ENCODE peak calls at places on chromosomes 3 and 15, in seven cellular contexts. C is activated B cell treated with CpG ODN at 0.5 μM for 24 hours; Y is AG04450; A is IMR-90; N is H1; L is activated CD8-positive, alpha-beta T cell treated with anti-CD3 and anti-CD28 coated beads for 36 hours; T is hepatocyte. O is an unnamed sample.

GRCh38 chr3:117565777-117566176 is 856.2 kb downstream of the TUSC7 start:
- DNase-seq in Y (no peak), A (no peak), T (no peak), N (no peak), C (no peak), L (no peak), O (no peak)

GRCh38 chr3:42654331-42655201 is 1.1 kb downstream of the ZBTB47 start:
- DNase-seq in Y (no peak), A (peak), T (peak), C (no peak), L (no peak), N (peak), O (peak)

GRCh38 chr3:52299815-52300611 is 12.4 kb downstream of the GLYCTK start:
- DNase-seq in N (no peak), A (peak), C (no peak), Y (no peak), T (peak), L (no peak), O (no peak)

GRCh38 chr3:107216711-107217110 is 160.5 kb upstream of the CCDC54 start:
- DNase-seq in Y (no peak), L (no peak), A (peak), N (no peak), C (no peak), T (peak), O (peak)

GRCh38 chr3:30752961-30753360 is 141.5 kb downstream of the GADL1 start:
- DNase-seq in L (peak), T (peak), C (no peak), N (no peak), Y (peak), A (peak), O (no peak)

GRCh38 chr3:197426161-197426566 is 127.8 kb upstream of the DLG1 start:
- DNase-seq in L (no peak), Y (no peak), N (no peak), T (peak), A (no peak), C (no peak), O (no peak)

GRCh38 chr3:64158334-64158733 is 66.9 kb downstream of the PRICKLE2 start:
- DNase-seq in T (no peak), A (peak), C (no peak), Y (no peak), N (no peak), L (no peak), O (no peak)

GRCh38 chr15:52252781-52253180 is 42.8 kb downstream of the MYO5C start:
- DNase-seq in T (peak), A (peak), Y (peak), N (no peak), L (no peak), C (no peak), O (no peak)

GRCh38 chr3:159852821-159853505 is 135.7 kb upstream of the IL12A start:
- DNase-seq in C (no peak), Y (no peak), A (peak), N (no peak), T (peak), L (no peak), O (no peak)

GRCh38 chr3:172562881-172563835 is 39.9 kb upstream of the TNFSF10 start:
- DNase-seq in L (peak), N (no peak), Y (peak), T (peak), C (no peak), A (peak), O (no peak)

GRCh38 chr15:80970018-80970657 is 19.5 kb downstream of the MESD start:
- DNase-seq in Y (no peak), L (peak), T (peak), A (peak), N (no peak), C (no peak), O (no peak)

GRCh38 chr15:72195101-72195511 is 2.5 kb downstream of the GRAMD2A start:
- DNase-seq in A (no peak), C (no peak), Y (no peak), L (no peak), N (no peak), T (no peak), O (no peak)

GRCh38 chr3:109316162-109316730 is at the start of gene DPPA2:
- DNase-seq in C (no peak), Y (no peak), T (no peak), L (no peak), N (peak), A (no peak), O (no peak)

GRCh38 chr3:98726084-98726483 is 37.1 kb upstream of the ST3GAL6 start:
- DNase-seq in C (no peak), Y (peak), T (no peak), L (no peak), N (no peak), A (peak), O (no peak)

GRCh38 chr3:102053375-102053989 is 204.2 kb downstream of the NFKBIZ start:
- DNase-seq in C (no peak), N (no peak), A (peak), T (no peak), Y (peak), L (peak), O (no peak)

GRCh38 chr3:123948449-123948848 is 12.6 kb downstream of the CCDC14 start:
- DNase-seq in T (no peak), L (no peak), N (no peak), A (no peak), C (no peak), Y (no peak), O (no peak)

GRCh38 chr3:139572847-139573672 is 33.5 kb upstream of the RBP1 start:
- DNase-seq in C (no peak), N (no peak), L (no peak), T (no peak), A (no peak), Y (no peak), O (no peak)

GRCh38 chr15:39479916-39480315 is 101.0 kb upstream of the THBS1 start:
- DNase-seq in L (no peak), Y (no peak), N (no peak), T (no peak), C (no peak), A (peak), O (no peak)

GRCh38 chr15:72781621-72782020 is 1.9 kb downstream of the ADPGK start:
- DNase-seq in L (no peak), T (no peak), N (no peak), Y (no peak), A (no peak), C (no peak), O (no peak)

GRCh38 chr3:186303985-186304384 is 58.0 kb downstream of the DGKG start:
- DNase-seq in L (no peak), C (no peak), N (no peak), A (no peak), Y (no peak), T (no peak), O (no peak)

GRCh38 chr3:171371354-171371753 is 88.9 kb downstream of the TNIK start:
- DNase-seq in A (no peak), L (no peak), T (no peak), N (no peak), C (no peak), Y (no peak), O (no peak)

GRCh38 chr3:172208586-172209332 is 169.4 kb downstream of the FNDC3B start:
- DNase-seq in T (peak), A (peak), C (no peak), Y (no peak), L (no peak), N (peak), O (no peak)

GRCh38 chr3:9398715-9399708 is 1.6 kb downstream of the SETD5 start:
- DNase-seq in Y (no peak), N (no peak), C (no peak), T (peak), L (peak), A (peak), O (no peak)
- TF ChIP-seq CTCF in Y (no peak), N (no peak), C (no peak), T (no peak), L (no peak), A (no peak), O (no peak)

DNA sequence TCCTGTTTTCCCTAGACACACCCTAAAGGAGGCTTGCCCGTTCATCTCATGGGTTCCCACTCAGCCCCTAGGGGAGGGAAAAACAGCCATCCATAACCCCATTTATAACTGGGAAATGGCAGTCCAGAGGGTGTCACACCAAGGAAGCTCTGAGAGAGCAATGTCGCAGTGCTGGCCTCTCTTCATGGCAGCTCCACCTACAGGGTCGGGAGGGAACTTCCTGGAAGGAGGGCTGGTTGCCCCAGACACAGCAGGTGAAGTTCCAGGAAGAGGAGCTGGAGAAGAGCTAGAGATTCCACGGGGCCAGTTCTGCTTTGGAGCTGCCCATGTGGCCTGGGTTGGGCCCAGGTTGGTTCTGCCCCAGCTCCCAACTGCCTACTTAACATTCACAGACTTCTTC is 22.3 kb upstream of the LINGO1 start:
- DNase-seq in Y (no peak), A (no peak), N (no peak), C (no peak), L (peak), T (peak), O (no peak)
- TF ChIP-seq CTCF in Y (peak), A (no peak), N (peak), C (no peak), L (peak), T (peak), O (peak)

GRCh38 chr3:79587150-79587549 is 180.6 kb downstream of the ROBO1 start:
- DNase-seq in Y (no peak), T (no peak), L (no peak), A (no peak), N (no peak), C (no peak), O (no peak)
- TF ChIP-seq CTCF in Y (no peak), T (no peak), L (no peak), A (no peak), N (no peak), C (no peak), O (no peak)

GRCh38 chr3:184337315-184337714 is at the start of gene FAM131A:
- DNase-seq in Y (no peak), N (no peak), T (no peak), A (peak), L (no peak), C (no peak), O (peak)

GRCh38 chr3:184337981-184338380 is 581 bp downstream of the FAM131A start:
- DNase-seq in N (no peak), T (no peak), A (no peak), C (no peak), L (no peak), Y (no peak), O (no peak)

GRCh38 chr3:184339016-184339415 is 1.6 kb downstream of the FAM131A start:
- DNase-seq in A (no peak), L (no peak), T (no peak), Y (no peak), C (no peak), N (no peak), O (no peak)

GRCh38 chr3:184336484-184337230 is 743 bp upstream of the FAM131A start:
- DNase-seq in T (peak), C (no peak), N (no peak), Y (no peak), A (peak), L (peak), O (no peak)

DNA sequence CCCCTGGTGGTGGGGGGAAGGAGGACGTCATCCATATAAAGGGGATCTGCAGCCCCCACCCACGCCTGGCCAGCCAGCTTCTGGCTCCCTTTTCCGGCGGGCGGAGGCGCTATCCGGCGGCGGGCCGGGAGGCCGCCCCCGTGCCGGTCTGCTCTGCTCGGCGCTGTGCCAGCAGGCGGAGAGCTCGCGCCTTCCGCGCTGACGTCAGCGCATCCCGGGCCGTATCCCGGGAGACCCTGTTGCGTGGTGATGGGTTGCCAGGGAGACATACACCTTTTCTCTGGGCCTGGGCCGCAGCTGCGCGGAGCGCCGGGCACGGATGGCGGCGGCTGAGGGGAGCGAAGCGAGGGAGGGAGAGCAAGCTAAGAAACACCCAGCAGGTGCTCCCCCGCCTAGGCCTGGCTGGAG is 1.1 kb downstream of the FAM131A start:
- DNase-seq in L (peak), A (peak), Y (peak), N (peak), C (no peak), T (peak), O (peak)
- TF ChIP-seq CTCF in L (no peak), A (peak), Y (peak), N (peak), C (no peak), T (no peak), O (no peak)

GRCh38 chr3:138397983-138398382 is 36.4 kb upstream of the ESYT3 start:
- DNase-seq in L (peak), A (no peak), N (no peak), Y (no peak), T (no peak), C (no peak), O (no peak)
- TF ChIP-seq CTCF in L (no peak), A (no peak), N (no peak), Y (no peak), T (peak), C (no peak), O (peak)

GRCh38 chr3:12948891-12949711 is 107.7 kb upstream of the RPL32 start:
- DNase-seq in A (peak), L (peak), N (no peak), T (no peak), Y (no peak), C (no peak), O (no peak)
- TF ChIP-seq CTCF in A (peak), L (peak), N (no peak), T (no peak), Y (no peak), C (no peak), O (no peak)

DNA sequence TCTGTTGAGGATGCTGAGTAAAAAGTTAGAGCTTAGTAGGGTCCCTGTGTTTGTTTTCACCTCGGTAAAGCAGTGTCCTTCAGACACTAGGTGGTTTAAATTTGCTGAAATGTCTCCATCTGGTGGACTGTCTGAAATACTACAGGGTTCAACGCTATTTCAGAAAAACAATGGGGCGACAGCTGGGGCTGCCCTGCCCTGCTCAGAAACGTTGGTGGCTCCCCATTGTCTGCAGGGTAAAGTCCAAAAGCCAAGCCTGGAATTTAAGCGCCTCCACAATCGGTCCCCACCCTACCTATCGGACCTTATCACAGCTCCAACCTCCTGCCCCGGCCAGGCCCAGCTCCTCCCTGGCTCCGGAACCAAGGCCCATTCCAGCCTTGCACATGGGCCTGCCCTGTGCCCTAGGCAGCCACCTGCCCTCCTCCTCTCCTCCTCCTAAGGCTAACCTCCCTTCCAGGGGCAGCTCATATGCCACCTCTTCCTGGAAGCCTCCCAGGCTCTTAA is 4.3 kb upstream of the TSEN2 start:
- DNase-seq in N (no peak), A (peak), T (peak), C (no peak), L (peak), Y (no peak), O (no peak)
- TF ChIP-seq CTCF in N (peak), A (peak), T (peak), C (peak), L (peak), Y (peak), O (peak)

GRCh38 chr15:63755162-63755561 is 78.6 kb downstream of the HERC1 start:
- DNase-seq in T (no peak), Y (no peak), N (no peak), C (no peak), L (no peak), A (no peak), O (no peak)
- TF ChIP-seq CTCF in T (no peak), Y (no peak), N (no peak), C (no peak), L (no peak), A (no peak), O (no peak)

DNA sequence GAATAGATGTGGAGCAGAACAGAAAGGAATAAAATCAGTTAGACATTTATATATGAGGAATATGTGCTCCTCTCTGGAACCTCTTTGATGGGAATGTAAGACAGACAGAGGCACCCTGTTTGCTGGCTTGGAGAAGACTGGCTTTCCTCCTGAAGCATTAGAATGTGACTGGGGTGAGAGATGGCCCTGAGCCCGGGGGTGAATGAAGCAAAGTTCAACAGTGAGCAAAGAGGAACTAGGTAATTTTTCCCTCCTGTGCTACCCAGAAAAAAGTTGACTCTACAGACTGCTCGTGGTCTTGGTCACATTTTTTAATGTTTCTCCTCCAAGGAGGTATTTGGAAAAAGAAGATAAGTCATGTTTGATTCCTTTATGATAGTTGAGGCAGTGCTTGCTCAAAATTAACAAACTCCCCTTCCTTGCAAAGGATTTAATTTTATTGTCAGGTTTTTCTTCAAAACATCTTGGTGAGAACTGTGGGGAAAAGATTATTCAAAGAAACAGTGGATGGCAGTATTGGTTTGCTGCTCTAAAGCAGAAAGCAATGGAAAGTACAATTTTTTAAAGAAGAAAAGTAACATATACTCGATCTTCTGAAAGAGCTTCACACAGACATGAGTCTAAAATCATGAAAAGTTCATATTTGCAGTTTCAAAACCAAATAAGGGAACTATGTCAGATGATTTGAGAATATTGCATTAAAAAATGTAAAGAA is 370.4 kb upstream of the CDIN1 start:
- DNase-seq in Y (no peak), L (no peak), N (no peak), C (no peak), T (no peak), A (peak), O (no peak)
- TF ChIP-seq CTCF in Y (peak), L (no peak), N (no peak), C (no peak), T (peak), A (peak), O (no peak)

DNA sequence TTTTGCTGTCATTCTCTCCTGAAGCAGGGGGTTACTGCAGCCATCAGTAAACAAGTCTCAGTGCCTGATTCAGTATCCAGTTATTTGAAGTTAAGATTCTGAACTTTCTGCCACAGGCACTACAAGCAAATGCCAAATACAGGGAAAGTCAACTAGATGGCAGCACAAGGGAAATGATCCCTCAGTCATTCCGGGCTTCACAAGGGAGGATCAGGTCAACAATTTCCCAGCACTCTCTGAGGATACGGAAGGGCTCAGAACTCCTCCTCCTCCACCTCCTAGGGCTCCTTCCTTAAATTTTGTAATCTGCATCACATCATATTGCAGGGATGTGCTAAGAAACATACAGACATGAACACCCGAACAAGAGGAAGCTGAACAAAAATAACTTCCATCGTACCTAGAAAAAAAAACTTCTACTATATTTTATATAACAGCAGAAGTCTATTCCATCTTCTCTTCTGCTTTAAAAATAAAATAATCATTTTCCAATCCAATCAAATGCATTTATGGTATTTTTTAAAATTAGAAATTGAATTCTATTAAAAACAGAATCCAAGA is 187.1 kb downstream of the FMN1 start:
- DNase-seq in L (no peak), A (peak), N (no peak), T (peak), C (no peak), Y (no peak), O (no peak)
- TF ChIP-seq CTCF in L (no peak), A (peak), N (peak), T (peak), C (no peak), Y (no peak), O (peak)

O was measured in dorsolateral prefrontal cortex.